ENCODE peak calls at places on chromosomes 4 and X, in four cellular contexts. N, D, T and Y are unnamed samples.

GRCh38 chrX:131704136-131704695 is 160.3 kb downstream of the OR13H1 start:
- DNase-seq in N (no peak), T (no peak), D (peak; percentile 55), Y (peak; percentile 87)

GRCh38 chrX:17629519-17629918 is 107.8 kb upstream of the SCML1 start:
- DNase-seq in D (no peak), T (no peak), N (no peak), Y (no peak)

GRCh38 chr4:125784741-125785140 is 470.0 kb downstream of the FAT4 start:
- DNase-seq in N (no peak), D (no peak), T (no peak), Y (no peak)

GRCh38 chrX:11257290-11257689 is 35.9 kb upstream of the AMELX start:
- DNase-seq in D (no peak), N (no peak), T (no peak), Y (no peak)

GRCh38 chrX:57906790-57907189 is 3.5 kb downstream of the ZXDA start:
- DNase-seq in T (no peak), N (no peak), D (no peak), Y (no peak)

GRCh38 chr4:159150380-159150779 is 47.5 kb downstream of the RAPGEF2 start:
- DNase-seq in N (no peak), T (no peak), D (no peak), Y (no peak)

GRCh38 chrX:48531359-48531954 is 8.1 kb upstream of the TBC1D25 start:
- DNase-seq in D (peak; percentile 28), T (no peak), N (peak; percentile 48), Y (no peak)

GRCh38 chr4:113049421-113050355 is at the start of gene ANK2:
- DNase-seq in D (no peak), T (no peak), N (no peak), Y (no peak)

GRCh38 chr4:1717129-1718094 is 3.7 kb downstream of the TMEM129 start:
- DNase-seq in D (no peak), T (no peak), N (no peak), Y (no peak)

GRCh38 chrX:100745806-100746537 is 14.1 kb upstream of the SYTL4 start:
- DNase-seq in D (no peak), T (no peak), N (no peak), Y (no peak)
- TF ChIP-seq RAD21 in D (no peak), T (no peak), N (no peak), Y (no peak)

GRCh38 chr4:139535852-139536234 is 20.2 kb downstream of the SETD7 start:
- DNase-seq in N (no peak), T (no peak), D (no peak), Y (no peak)

GRCh38 chr4:139534287-139534950 is 21.6 kb downstream of the SETD7 start:
- DNase-seq in T (no peak), N (no peak), D (no peak), Y (no peak)

GRCh38 chr4:139537292-139537691 is 18.7 kb downstream of the SETD7 start:
- DNase-seq in D (no peak), N (no peak), T (no peak), Y (no peak)

GRCh38 chr4:139532951-139533350 is 23.1 kb downstream of the SETD7 start:
- DNase-seq in N (no peak), T (no peak), D (no peak), Y (no peak)

GRCh38 chr4:139535228-139535851 is 20.7 kb downstream of the SETD7 start:
- DNase-seq in D (no peak), T (no peak), N (no peak), Y (no peak)
- TF ChIP-seq REST in D (no peak), T (no peak), N (no peak), Y (no peak)

GRCh38 chr4:132605551-132605950 is 543.5 kb upstream of the PCDH10 start:
- DNase-seq in D (no peak), N (no peak), T (no peak), Y (no peak)
- TF ChIP-seq RAD21 in D (no peak), N (no peak), T (no peak), Y (no peak)

GRCh38 chr4:145804134-145804533 is 124.2 kb downstream of the C4orf51 start:
- DNase-seq in T (no peak), D (no peak), N (no peak), Y (no peak)

GRCh38 chr4:145805490-145805889 is 125.5 kb downstream of the C4orf51 start:
- DNase-seq in T (no peak), D (no peak), N (peak; percentile 9), Y (no peak)

GRCh38 chr4:145808848-145809512 is 129.0 kb downstream of the C4orf51 start:
- DNase-seq in T (no peak), N (no peak), D (no peak), Y (no peak)

GRCh38 chr4:145812902-145813301 is 125.7 kb downstream of the ZNF827 start:
- DNase-seq in T (peak; percentile 93), D (peak; percentile 16), N (no peak), Y (no peak)

DNA sequence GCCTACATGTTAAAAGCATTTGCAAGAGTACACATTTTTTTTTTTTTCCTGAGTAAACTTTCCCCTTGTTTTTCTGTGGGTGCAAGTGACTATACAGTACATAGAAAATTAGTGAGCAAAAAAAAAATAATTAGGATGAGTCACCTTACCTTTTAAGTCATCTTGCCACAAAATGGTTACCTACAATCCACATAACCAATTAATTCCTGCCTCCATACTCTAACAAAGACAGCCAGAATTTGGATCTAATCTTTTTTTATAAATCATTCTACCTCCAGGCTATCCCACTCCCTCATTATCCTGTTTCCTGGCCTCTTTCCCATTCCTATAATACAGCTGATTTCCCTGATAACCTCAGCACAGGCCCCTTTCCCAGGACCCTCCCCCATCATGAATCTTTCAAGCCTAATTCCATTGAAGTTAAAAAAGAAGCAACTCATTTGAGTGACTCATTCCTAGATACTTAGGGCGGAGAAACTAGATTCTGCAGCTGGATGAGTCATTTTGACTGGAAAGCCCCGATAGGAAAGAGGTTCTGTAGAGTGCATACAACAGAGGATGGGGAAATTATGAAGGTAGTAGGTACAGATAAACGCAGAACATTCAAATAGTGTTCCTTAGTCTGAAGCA is 128.2 kb downstream of the C4orf51 start:
- DNase-seq in T (peak; percentile 96), N (peak; percentile 30), D (peak; percentile 66), Y (peak; percentile 86)
- TF ChIP-seq REST in T (no peak), N (no peak), D (no peak), Y (no peak)

GRCh38 chr4:163495900-163496299 is 1.4 kb downstream of the TMA16 start:
- DNase-seq in T (no peak), D (no peak), N (no peak), Y (peak; percentile 60)
- TF ChIP-seq RAD21 in T (no peak), D (no peak), N (no peak), Y (no peak)

DNA sequence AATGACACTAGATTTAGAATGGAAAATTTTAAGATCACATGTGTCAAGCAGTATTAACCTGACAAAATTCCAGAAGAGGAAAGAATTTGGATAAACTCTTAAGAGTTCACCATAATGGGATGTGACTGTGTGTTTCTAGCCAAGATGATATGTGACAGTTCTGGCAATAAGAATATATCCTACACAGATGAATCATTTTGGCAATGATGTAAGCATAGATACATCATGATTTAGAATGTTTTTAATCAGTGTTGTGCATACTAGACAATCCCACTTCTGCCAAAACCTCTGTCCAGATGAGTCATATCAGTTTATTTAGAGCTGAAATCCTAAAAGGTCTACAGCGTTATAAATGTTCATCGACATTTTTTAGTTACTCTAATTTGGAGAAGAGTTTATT is 48.8 kb downstream of the PTCHD1 start:
- DNase-seq in T (no peak), D (no peak), N (no peak), Y (no peak)
- TF ChIP-seq REST in T (no peak), D (no peak), N (no peak), Y (no peak)

DNA sequence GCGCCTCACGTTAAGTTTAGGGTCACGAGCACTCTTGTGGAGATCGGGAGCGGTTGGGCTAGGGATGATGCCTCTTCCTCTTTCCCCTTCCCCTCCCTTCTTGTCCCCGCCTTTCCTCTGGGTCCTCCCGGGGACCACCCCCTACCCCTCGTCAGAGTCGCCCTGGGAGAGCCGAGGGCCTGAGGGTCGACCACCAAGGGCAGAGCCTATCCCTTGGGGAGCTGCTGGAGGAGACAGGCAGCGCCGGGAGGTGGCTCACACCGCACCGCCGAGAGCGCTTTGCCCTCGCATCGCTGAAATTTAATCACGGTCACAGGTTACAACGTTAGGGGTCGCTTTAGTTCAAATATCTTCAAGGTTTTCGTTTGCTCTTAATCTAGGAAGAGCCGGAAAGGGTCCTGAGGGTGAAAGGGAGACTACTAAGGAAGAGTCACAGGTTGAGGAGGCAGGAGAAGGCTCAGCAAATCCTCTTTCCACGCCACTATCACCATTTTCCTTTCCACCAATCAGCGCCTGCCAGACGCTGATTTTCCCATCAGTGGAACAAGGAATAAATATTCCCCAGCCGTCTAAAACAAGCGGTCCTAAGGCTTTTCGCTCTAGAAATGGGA is 529 bp upstream of the SNCA start:
- DNase-seq in T (no peak), N (peak; percentile 7), D (peak; percentile 5), Y (no peak)
- TF ChIP-seq RAD21 in T (no peak), N (no peak), D (no peak), Y (no peak)

DNA sequence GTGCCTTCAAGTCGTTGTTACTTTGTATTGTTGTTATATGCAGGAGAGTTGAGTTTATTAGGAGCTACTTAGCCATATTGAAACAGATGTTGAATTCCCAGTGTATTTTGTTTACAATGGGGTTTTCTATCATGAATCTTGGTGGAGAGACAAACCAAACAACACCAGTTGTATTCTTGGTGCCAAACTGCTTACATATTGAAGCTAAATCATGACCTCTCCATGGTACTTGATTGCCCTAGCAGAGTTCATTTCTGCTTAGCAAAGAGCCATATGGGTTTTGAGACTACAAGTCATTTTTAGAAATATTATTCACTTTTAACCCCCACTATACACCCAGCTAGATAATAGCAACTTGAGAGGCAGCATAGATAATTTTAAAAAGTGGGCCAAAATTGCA is 85.4 kb downstream of the ADGRG4 start:
- DNase-seq in N (no peak), D (no peak), T (no peak), Y (no peak)
- TF ChIP-seq REST in N (no peak), D (peak; percentile 38), T (no peak), Y (no peak)

GRCh38 chr4:138915725-138916124 is 99.9 kb upstream of the NOCT start:
- DNase-seq in D (no peak), T (no peak), N (no peak), Y (no peak)

GRCh38 chr4:138916763-138917162 is 98.8 kb upstream of the NOCT start:
- DNase-seq in D (no peak), N (no peak), T (no peak), Y (no peak)

GRCh38 chr4:138919094-138919936 is 96.3 kb upstream of the NOCT start:
- DNase-seq in D (peak; percentile 54), N (peak; percentile 71), T (peak; percentile 66), Y (peak; percentile 11)
- TF ChIP-seq RAD21 in D (peak; percentile 92), N (peak; percentile 85), T (peak; percentile 88), Y (peak; percentile 84)

DNA sequence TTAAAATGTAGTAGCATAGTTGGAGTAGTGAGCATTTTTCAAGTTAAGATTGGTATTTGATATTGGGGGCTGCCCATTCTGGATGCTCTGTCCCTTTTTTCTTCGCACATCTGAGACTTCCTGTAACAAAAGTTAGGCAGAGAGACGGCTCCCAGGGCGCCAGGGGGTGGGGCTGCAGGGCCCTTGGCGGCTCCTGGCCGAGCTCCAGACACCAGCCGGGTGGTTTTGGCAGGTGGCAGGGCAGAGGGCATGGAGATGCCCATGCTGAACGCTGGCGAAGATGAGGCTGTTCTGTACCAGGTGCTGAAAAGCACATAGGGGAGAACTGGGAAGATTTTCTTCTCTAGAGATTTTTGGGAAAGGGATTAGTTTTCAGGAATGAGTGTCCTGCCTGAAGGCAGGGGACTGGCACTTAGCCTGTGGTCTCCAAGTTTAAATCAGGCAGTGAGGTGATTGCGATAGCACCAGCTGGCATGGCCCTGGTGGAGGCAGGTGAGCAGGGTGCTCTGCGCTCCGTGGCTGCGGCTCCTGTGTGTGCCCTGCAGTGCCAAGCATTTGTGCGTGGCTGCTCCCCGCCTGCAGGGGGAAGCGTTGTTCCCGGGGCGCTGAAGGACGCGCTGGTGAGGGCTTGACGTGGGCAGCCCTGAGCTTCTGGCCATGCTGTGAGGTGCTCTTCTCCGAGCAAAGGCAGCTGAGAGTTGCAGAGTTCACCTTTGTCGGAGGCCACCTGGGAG is 23.6 kb upstream of the HGFAC start:
- DNase-seq in N (peak; percentile 37), D (no peak), T (no peak), Y (no peak)
- TF ChIP-seq REST in N (no peak), D (no peak), T (no peak), Y (no peak)